ENCODE peak calls at places on chromosome 3, in seven cellular contexts. L is H1, H is mesenchymal stem cell, Y is neuronal stem cell, C is H9, X is IMR-90, P is trophoblast cell. K is an unnamed sample.
A peak's percentile ranks its signal among the peaks of the same experiment; 100 is the strongest.

GRCh38 chr3:112377418-112378071 is 44.6 kb downstream of the CD200 start:
- DNase-seq in L (no peak), H (no peak), Y (no peak), C (no peak), X (peak; percentile 7), P (no peak), K (no peak)

GRCh38 chr3:168534761-168535160 is 439.0 kb upstream of the GOLIM4 start:
- DNase-seq in L (no peak), H (no peak), Y (no peak), C (no peak), X (no peak), P (no peak), K (peak; percentile 79)

GRCh38 chr3:171676600-171677175 is 133.6 kb downstream of the PLD1 start:
- DNase-seq in L (no peak), H (no peak), Y (no peak), C (no peak), X (no peak), P (no peak), K (no peak)

GRCh38 chr3:8619548-8619947 is 25.1 kb downstream of the SSUH2 start:
- DNase-seq in L (no peak), H (peak; percentile 56), Y (no peak), C (no peak), X (peak; percentile 89), P (peak; percentile 86), K (no peak)

GRCh38 chr3:110799236-110799635 is 272.4 kb upstream of the NECTIN3 start:
- DNase-seq in L (no peak), H (peak; percentile 18), Y (no peak), C (no peak), X (peak; percentile 30), P (peak; percentile 33), K (no peak)

GRCh38 chr3:56048946-56049345 is 419.3 kb downstream of the ERC2 start:
- DNase-seq in L (no peak), H (no peak), Y (no peak), C (no peak), X (no peak), P (peak; percentile 60), K (peak; percentile 68)

GRCh38 chr3:75294124-75294523 is 370.0 kb upstream of the FRG2C start:
- DNase-seq in L (peak; percentile 53), H (peak; percentile 44), Y (peak; percentile 29), C (peak; percentile 57), X (peak; percentile 35), P (peak; percentile 48), K (peak; percentile 42)

GRCh38 chr3:28053759-28054158 is 187.7 kb upstream of the CMC1 start:
- DNase-seq in L (no peak), H (no peak), Y (no peak), C (no peak), X (peak; percentile 40), P (no peak), K (no peak)

GRCh38 chr3:180311242-180311641 is 274.5 kb upstream of the PEX5L start:
- DNase-seq in L (no peak), H (no peak), Y (no peak), C (no peak), X (no peak), P (no peak), K (peak; percentile 8)

GRCh38 chr3:185988080-185988815 is 50.4 kb upstream of the TRA2B start:
- DNase-seq in L (no peak), H (no peak), Y (no peak), C (no peak), X (no peak), P (no peak), K (peak; percentile 44)

GRCh38 chr3:185986201-185986600 is 48.4 kb upstream of the TRA2B start:
- DNase-seq in L (no peak), H (no peak), Y (no peak), C (no peak), X (no peak), P (peak; percentile 76), K (no peak)

GRCh38 chr3:185992801-185993467 is 55.1 kb upstream of the TRA2B start:
- DNase-seq in L (no peak), H (no peak), Y (no peak), C (no peak), X (peak; percentile 58), P (peak; percentile 89), K (no peak)

GRCh38 chr3:185989511-185989910 is 51.7 kb upstream of the TRA2B start:
- DNase-seq in L (no peak), H (no peak), Y (no peak), C (no peak), X (no peak), P (peak; percentile 27), K (no peak)

DNA sequence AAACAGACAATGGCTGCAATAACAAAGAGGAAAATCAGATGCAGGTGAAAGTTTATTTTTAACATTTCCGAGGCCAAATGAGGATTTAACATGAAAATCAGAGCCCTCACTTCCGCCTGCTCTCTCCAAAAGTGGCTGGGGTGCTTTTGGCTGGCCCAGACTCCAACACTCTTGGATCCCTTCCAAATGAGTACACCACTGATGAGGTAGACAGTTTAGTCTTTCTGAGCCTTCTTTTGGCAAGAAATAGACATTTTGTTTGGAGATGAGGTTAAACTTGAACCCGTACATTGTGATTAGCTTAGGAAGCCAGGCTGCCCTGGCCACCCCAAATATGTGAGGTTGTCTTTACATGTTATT is 51.0 kb upstream of the TRA2B start:
- DNase-seq in L (no peak), H (no peak), Y (no peak), C (no peak), X (peak; percentile 23), P (no peak), K (no peak)
- H3K23ac ChIP-seq in L (no peak overlapping the region), H (no peak overlapping the region), Y (no peak overlapping the region), C (no peak overlapping the region), X (no peak overlapping the region), P (no peak overlapping the region), K (no peak overlapping the region)

GRCh38 chr3:139552632-139553335 is 13.2 kb upstream of the RBP1 start:
- DNase-seq in L (no peak), H (no peak), Y (no peak), C (no peak), X (no peak), P (no peak), K (no peak)
- H3K23ac ChIP-seq in L (no peak overlapping the region), H (no peak overlapping the region), Y (no peak overlapping the region), C (no peak overlapping the region), X (no peak overlapping the region), P (no peak overlapping the region), K (no peak overlapping the region)

GRCh38 chr3:138347084-138347483 is 1.3 kb upstream of the MRAS start:
- DNase-seq in L (no peak), H (no peak), Y (no peak), C (no peak), X (no peak), P (no peak), K (no peak)

GRCh38 chr3:138348950-138349739 is 766 bp downstream of the MRAS start:
- DNase-seq in L (peak; percentile 61), H (peak; percentile 24), Y (no peak), C (peak; percentile 52), X (peak; percentile 26), P (peak; percentile 18), K (peak; percentile 51)

GRCh38 chr3:138349926-138350665 is 1.7 kb downstream of the MRAS start:
- DNase-seq in L (no peak), H (peak; percentile 6), Y (no peak), C (no peak), X (peak; percentile 37), P (peak; percentile 16), K (no peak)

GRCh38 chr3:138351151-138351550 is 2.8 kb downstream of the MRAS start:
- DNase-seq in L (no peak), H (no peak), Y (no peak), C (no peak), X (peak; percentile 39), P (peak; percentile 93), K (no peak)

GRCh38 chr3:138348107-138348949 is at the start of gene MRAS:
- DNase-seq in L (peak; percentile 85), H (peak; percentile 84), Y (peak; percentile 76), C (peak; percentile 78), X (peak; percentile 73), P (peak; percentile 85), K (peak; percentile 92)
- H3K23ac ChIP-seq in L (no peak within 1 kb of the TSS), H (no peak within 1 kb of the TSS), Y (peak within 1 kb of the TSS; percentile 61), C (no peak within 1 kb of the TSS), X (peak within 1 kb of the TSS; percentile 83), P (no peak within 1 kb of the TSS), K (peak within 1 kb of the TSS; percentile 83)

GRCh38 chr3:58020740-58021071 is 12.5 kb downstream of the FLNB start:
- DNase-seq in L (no peak), H (no peak), Y (no peak), C (no peak), X (no peak), P (no peak), K (no peak)
- H3K23ac ChIP-seq in L (no peak overlapping the region), H (no peak overlapping the region), Y (no peak overlapping the region), C (no peak overlapping the region), X (peak overlapping the region; percentile 7), P (no peak overlapping the region), K (no peak overlapping the region)

DNA sequence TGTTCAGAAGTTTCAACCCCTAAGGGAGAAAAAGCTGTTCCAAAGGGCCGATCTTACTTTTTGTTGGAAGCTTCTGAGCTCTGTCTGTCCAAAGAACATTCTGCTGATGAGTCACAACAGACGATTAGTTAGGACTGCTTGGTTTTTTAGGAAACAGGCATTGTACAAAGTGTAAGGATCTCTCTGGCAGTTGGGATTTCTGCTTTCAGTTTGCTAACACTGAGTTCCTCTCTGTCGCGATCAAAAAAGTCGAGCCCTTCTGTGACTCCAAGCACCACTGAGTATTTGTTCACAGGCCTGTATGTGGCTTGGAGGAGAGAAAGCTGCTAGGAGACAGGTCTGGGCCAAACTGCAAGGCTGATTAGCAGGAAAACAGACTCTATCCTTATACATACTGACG is 91.8 kb upstream of the PFN2 start:
- DNase-seq in L (no peak), H (peak; percentile 73), Y (no peak), C (no peak), X (peak; percentile 81), P (no peak), K (no peak)
- H3K23ac ChIP-seq in L (no peak overlapping the region), H (no peak overlapping the region), Y (no peak overlapping the region), C (no peak overlapping the region), X (peak overlapping the region; percentile 80), P (no peak overlapping the region), K (no peak overlapping the region)

GRCh38 chr3:54755746-54756145 is 172.1 kb downstream of the LRTM1 start:
- DNase-seq in L (no peak), H (no peak), Y (no peak), C (no peak), X (no peak), P (no peak), K (no peak)
- H3K23ac ChIP-seq in L (no peak overlapping the region), H (no peak overlapping the region), Y (no peak overlapping the region), C (no peak overlapping the region), X (no peak overlapping the region), P (no peak overlapping the region), K (no peak overlapping the region)

GRCh38 chr3:135260025-135260424 is 465.0 kb downstream of the EPHB1 start:
- DNase-seq in L (no peak), H (no peak), Y (peak; percentile 33), C (no peak), X (no peak), P (no peak), K (peak; percentile 93)

GRCh38 chr3:135263331-135263730 is 468.3 kb downstream of the EPHB1 start:
- DNase-seq in L (no peak), H (no peak), Y (no peak), C (no peak), X (no peak), P (no peak), K (no peak)

GRCh38 chr3:135261916-135262315 is 466.9 kb downstream of the EPHB1 start:
- DNase-seq in L (no peak), H (no peak), Y (no peak), C (no peak), X (no peak), P (no peak), K (no peak)

GRCh38 chr3:135261214-135261775 is 466.2 kb downstream of the EPHB1 start:
- DNase-seq in L (no peak), H (no peak), Y (no peak), C (no peak), X (no peak), P (no peak), K (no peak)

GRCh38 chr3:135262441-135262840 is 467.4 kb downstream of the EPHB1 start:
- DNase-seq in L (no peak), H (no peak), Y (no peak), C (no peak), X (no peak), P (no peak), K (no peak)
- H3K23ac ChIP-seq in L (no peak overlapping the region), H (no peak overlapping the region), Y (no peak overlapping the region), C (no peak overlapping the region), X (no peak overlapping the region), P (no peak overlapping the region), K (no peak overlapping the region)